ENCODE peak calls at places on chromosomes 3 and 15, in nine cellular contexts. C is ELF-1; K is fibroblast of lung; F is ovary; E is DMS79 treated with DMSO at 0.1 percent for 48 hours; B is activated CD4-positive, alpha-beta T cell treated with anti-CD3 and anti-CD28 coated beads, Interleukin-2, amount 10 ng/mL, durations not matched to agents 7 days and 5 days; P is GM04504; L is RWPE1; V is NCI-H69. M is an unnamed sample.

GRCh38 chr15:34437687-34438086 is at the start of gene GOLGA8A:
- DNase-seq in C (peak), K (peak), F (peak), E (peak), B (peak), P (peak), L (peak), V (peak), M (no peak)

GRCh38 chr15:49610166-49610918 is 10.3 kb downstream of the FAM227B start:
- DNase-seq in C (no peak), K (no peak), F (no peak), E (no peak), B (no peak), P (no peak), L (no peak), V (no peak), M (no peak)

GRCh38 chr3:37803726-37804469 is 57.8 kb upstream of the CTDSPL start:
- DNase-seq in C (no peak), K (no peak), F (no peak), E (no peak), B (no peak), P (no peak), L (no peak), V (no peak), M (no peak)

GRCh38 chr15:55230051-55230670 is 33.4 kb upstream of the RSL24D1 start:
- DNase-seq in C (no peak), K (peak), F (no peak), E (no peak), B (no peak), P (no peak), L (no peak), V (no peak), M (no peak)

GRCh38 chr3:11602441-11602840 is 41.3 kb downstream of the VGLL4 start:
- DNase-seq in C (no peak), K (no peak), F (no peak), E (no peak), B (no peak), P (no peak), L (no peak), V (no peak), M (no peak)

GRCh38 chr15:42491540-42492225 is 742 bp upstream of the ZNF106 start:
- DNase-seq in C (no peak), K (peak), F (no peak), E (no peak), B (no peak), P (no peak), L (peak), V (no peak), M (no peak)

GRCh38 chr3:70740082-70740481 is 427.6 kb upstream of the MDFIC2 start:
- DNase-seq in C (peak), K (no peak), F (no peak), E (no peak), B (no peak), P (no peak), L (no peak), V (no peak), M (no peak)

GRCh38 chr3:128282392-128283196 is 129.3 kb downstream of the EEFSEC start:
- DNase-seq in C (no peak), K (peak), F (peak), E (no peak), B (no peak), P (peak), L (no peak), V (no peak), M (peak)

GRCh38 chr3:13282986-13283876 is 136.9 kb downstream of the NUP210 start:
- DNase-seq in C (peak), K (peak), F (no peak), E (no peak), B (no peak), P (no peak), L (peak), V (peak), M (no peak)

M was measured in adrenal gland.